ENCODE peak calls at places on chromosomes 16 and 17, in four cellular contexts. One of them, this sample, is unnamed.

GRCh38 chr17:6100146-6100545 is 30.0 kb downstream of the WSCD1 start:
- DNase-seq in ascending aorta: no peak
- DNase-seq in tibial nerve: no peak
- DNase-seq in fibroblast of the aortic adventitia: no peak
- DNase-seq in this sample: no peak

GRCh38 chr16:1309888-1310831 is 724 bp downstream of the UBE2I start:
- DNase-seq in ascending aorta: no peak
- DNase-seq in tibial nerve: peak
- DNase-seq in fibroblast of the aortic adventitia: peak
- DNase-seq in this sample: no peak

GRCh38 chr17:76532072-76532651 is 5.3 kb downstream of the CYGB start:
- DNase-seq in ascending aorta: no peak
- DNase-seq in tibial nerve: no peak
- DNase-seq in fibroblast of the aortic adventitia: peak
- DNase-seq in this sample: peak

GRCh38 chr17:57880086-57880456 is 30.2 kb upstream of the MRPS23 start:
- DNase-seq in ascending aorta: no peak
- DNase-seq in tibial nerve: no peak
- DNase-seq in fibroblast of the aortic adventitia: no peak
- DNase-seq in this sample: no peak

GRCh38 chr17:35684046-35684802 is 47.2 kb upstream of the RASL10B start:
- DNase-seq in ascending aorta: no peak
- DNase-seq in tibial nerve: no peak
- DNase-seq in fibroblast of the aortic adventitia: peak
- DNase-seq in this sample: no peak

GRCh38 chr17:14739656-14740431 is 439.0 kb downstream of the HS3ST3B1 start:
- DNase-seq in ascending aorta: no peak
- DNase-seq in tibial nerve: no peak
- DNase-seq in fibroblast of the aortic adventitia: no peak
- DNase-seq in this sample: no peak

GRCh38 chr16:53457670-53458069 is 23.4 kb downstream of the RBL2 start:
- DNase-seq in ascending aorta: no peak
- DNase-seq in tibial nerve: no peak
- DNase-seq in fibroblast of the aortic adventitia: no peak
- DNase-seq in this sample: no peak

GRCh38 chr17:2786176-2786881 is 9.9 kb upstream of the RAP1GAP2 start:
- DNase-seq in ascending aorta: peak
- DNase-seq in tibial nerve: peak
- DNase-seq in fibroblast of the aortic adventitia: peak
- DNase-seq in this sample: peak

GRCh38 chr17:12256380-12256995 is 235.8 kb downstream of the MAP2K4 start:
- DNase-seq in ascending aorta: no peak
- DNase-seq in tibial nerve: peak
- DNase-seq in fibroblast of the aortic adventitia: peak
- DNase-seq in this sample: no peak

GRCh38 chr17:19747829-19748806 is at the start of gene ALDH3A1:
- DNase-seq in ascending aorta: no peak
- DNase-seq in tibial nerve: no peak
- DNase-seq in fibroblast of the aortic adventitia: no peak
- DNase-seq in this sample: no peak

GRCh38 chr16:57028086-57028485 is 38.7 kb downstream of the NLRC5 start:
- DNase-seq in ascending aorta: no peak
- DNase-seq in tibial nerve: no peak
- DNase-seq in fibroblast of the aortic adventitia: no peak
- DNase-seq in this sample: no peak

GRCh38 chr17:40536731-40537171 is 28.5 kb downstream of the CCR7 start:
- DNase-seq in ascending aorta: no peak
- DNase-seq in tibial nerve: peak
- DNase-seq in fibroblast of the aortic adventitia: peak
- DNase-seq in this sample: no peak

GRCh38 chr17:57773557-57773956 is 28.5 kb upstream of the CCDC182 start:
- DNase-seq in ascending aorta: no peak
- DNase-seq in tibial nerve: no peak
- DNase-seq in fibroblast of the aortic adventitia: no peak
- DNase-seq in this sample: no peak

GRCh38 chr17:59406808-59407381 is 75.4 kb downstream of the YPEL2 start:
- DNase-seq in ascending aorta: no peak
- DNase-seq in tibial nerve: no peak
- DNase-seq in fibroblast of the aortic adventitia: peak
- DNase-seq in this sample: no peak

GRCh38 chr17:77189148-77189547 is 48.4 kb downstream of the SEC14L1 start:
- DNase-seq in ascending aorta: no peak
- DNase-seq in tibial nerve: no peak
- DNase-seq in fibroblast of the aortic adventitia: no peak
- DNase-seq in this sample: no peak

GRCh38 chr17:66976379-66976663 is 11.8 kb downstream of the CACNG4 start:
- DNase-seq in ascending aorta: no peak
- DNase-seq in tibial nerve: no peak
- DNase-seq in fibroblast of the aortic adventitia: no peak
- DNase-seq in this sample: no peak

GRCh38 chr16:48970216-48970615 is 311.4 kb downstream of the CBLN1 start:
- DNase-seq in ascending aorta: no peak
- DNase-seq in tibial nerve: no peak
- DNase-seq in fibroblast of the aortic adventitia: no peak
- DNase-seq in this sample: no peak

GRCh38 chr17:6462692-6463091 is 18.4 kb downstream of the PIMREG start:
- DNase-seq in ascending aorta: no peak
- DNase-seq in tibial nerve: no peak
- DNase-seq in fibroblast of the aortic adventitia: no peak
- DNase-seq in this sample: no peak

GRCh38 chr17:81365601-81366585 is 29.4 kb upstream of the BAHCC1 start:
- DNase-seq in ascending aorta: peak
- DNase-seq in tibial nerve: no peak
- DNase-seq in fibroblast of the aortic adventitia: peak
- DNase-seq in this sample: no peak
- TF ChIP-seq CTCF in ascending aorta: no peak
- TF ChIP-seq CTCF in tibial nerve: no peak
- TF ChIP-seq CTCF in fibroblast of the aortic adventitia: no peak
- TF ChIP-seq CTCF in this sample: no peak

GRCh38 chr17:37413875-37414519 is 7.3 kb downstream of the TADA2A start:
- DNase-seq in ascending aorta: no peak
- DNase-seq in tibial nerve: no peak
- DNase-seq in fibroblast of the aortic adventitia: no peak
- DNase-seq in this sample: no peak
- TF ChIP-seq CTCF in ascending aorta: no peak
- TF ChIP-seq CTCF in tibial nerve: no peak
- TF ChIP-seq CTCF in fibroblast of the aortic adventitia: peak
- TF ChIP-seq CTCF in this sample: peak

DNA sequence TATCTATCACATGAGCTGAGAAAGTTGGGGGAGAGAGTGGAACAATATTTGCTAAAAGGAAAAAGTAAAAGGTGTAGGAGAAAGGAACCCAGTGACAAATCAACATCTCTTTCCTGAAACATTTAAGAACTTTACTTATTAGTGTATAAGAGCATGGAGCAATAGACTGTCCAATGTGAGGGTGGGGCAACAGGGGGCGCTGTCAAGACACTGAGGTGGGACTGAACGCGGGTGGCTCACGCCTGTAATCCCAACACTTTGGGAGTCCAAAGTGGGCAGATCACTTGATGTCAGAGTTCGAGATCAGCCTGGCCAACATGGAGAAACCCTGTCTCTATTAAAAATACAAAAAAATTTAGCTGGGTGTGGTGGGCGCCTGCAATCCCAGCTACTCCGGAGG is 21.2 kb downstream of the PCTP start:
- DNase-seq in ascending aorta: no peak
- DNase-seq in tibial nerve: no peak
- DNase-seq in fibroblast of the aortic adventitia: no peak
- DNase-seq in this sample: no peak
- TF ChIP-seq CTCF in ascending aorta: no peak
- TF ChIP-seq CTCF in tibial nerve: no peak
- TF ChIP-seq CTCF in fibroblast of the aortic adventitia: no peak
- TF ChIP-seq CTCF in this sample: peak

GRCh38 chr17:49219987-49220386 is 9.5 kb downstream of the ABI3 start:
- DNase-seq in ascending aorta: no peak
- DNase-seq in tibial nerve: no peak
- DNase-seq in fibroblast of the aortic adventitia: no peak
- DNase-seq in this sample: no peak
- TF ChIP-seq CTCF in ascending aorta: no peak
- TF ChIP-seq CTCF in tibial nerve: no peak
- TF ChIP-seq CTCF in fibroblast of the aortic adventitia: no peak
- TF ChIP-seq CTCF in this sample: no peak

GRCh38 chr16:66028505-66029216 is 337.8 kb upstream of the CDH5 start:
- DNase-seq in ascending aorta: no peak
- DNase-seq in tibial nerve: peak
- DNase-seq in fibroblast of the aortic adventitia: peak
- DNase-seq in this sample: no peak

GRCh38 chr16:66030036-66030435 is 336.5 kb upstream of the CDH5 start:
- DNase-seq in ascending aorta: no peak
- DNase-seq in tibial nerve: no peak
- DNase-seq in fibroblast of the aortic adventitia: peak
- DNase-seq in this sample: no peak

GRCh38 chr16:66026931-66027330 is 339.6 kb upstream of the CDH5 start:
- DNase-seq in ascending aorta: no peak
- DNase-seq in tibial nerve: no peak
- DNase-seq in fibroblast of the aortic adventitia: no peak
- DNase-seq in this sample: no peak

GRCh38 chr16:66025751-66026150 is 340.7 kb upstream of the CDH5 start:
- DNase-seq in ascending aorta: no peak
- DNase-seq in tibial nerve: no peak
- DNase-seq in fibroblast of the aortic adventitia: no peak
- DNase-seq in this sample: no peak

GRCh38 chr16:66026211-66026610 is 340.3 kb upstream of the CDH5 start:
- DNase-seq in ascending aorta: no peak
- DNase-seq in tibial nerve: no peak
- DNase-seq in fibroblast of the aortic adventitia: no peak
- DNase-seq in this sample: no peak
- TF ChIP-seq CTCF in ascending aorta: no peak
- TF ChIP-seq CTCF in tibial nerve: peak
- TF ChIP-seq CTCF in fibroblast of the aortic adventitia: peak
- TF ChIP-seq CTCF in this sample: peak

GRCh38 chr17:50596191-50597037 is 35.9 kb downstream of the CACNA1G start:
- DNase-seq in ascending aorta: no peak
- DNase-seq in tibial nerve: no peak
- DNase-seq in fibroblast of the aortic adventitia: no peak
- DNase-seq in this sample: no peak
- TF ChIP-seq CTCF in ascending aorta: no peak
- TF ChIP-seq CTCF in tibial nerve: no peak
- TF ChIP-seq CTCF in fibroblast of the aortic adventitia: peak
- TF ChIP-seq CTCF in this sample: no peak

GRCh38 chr16:31456988-31457360 is 2.3 kb upstream of the ARMC5 start:
- DNase-seq in ascending aorta: no peak
- DNase-seq in tibial nerve: no peak
- DNase-seq in fibroblast of the aortic adventitia: no peak
- DNase-seq in this sample: no peak

GRCh38 chr16:31459722-31460581 is 651 bp downstream of the ARMC5 start:
- DNase-seq in ascending aorta: peak
- DNase-seq in tibial nerve: peak
- DNase-seq in fibroblast of the aortic adventitia: peak
- DNase-seq in this sample: peak

GRCh38 chr16:31458835-31459721 is at the start of gene ARMC5:
- DNase-seq in ascending aorta: peak
- DNase-seq in tibial nerve: peak
- DNase-seq in fibroblast of the aortic adventitia: peak
- DNase-seq in this sample: peak

GRCh38 chr16:31460582-31461002 is 1.3 kb downstream of the ARMC5 start:
- DNase-seq in ascending aorta: no peak
- DNase-seq in tibial nerve: no peak
- DNase-seq in fibroblast of the aortic adventitia: peak
- DNase-seq in this sample: no peak

GRCh38 chr16:31458073-31458834 is 1.0 kb upstream of the ARMC5 start:
- DNase-seq in ascending aorta: no peak
- DNase-seq in tibial nerve: no peak
- DNase-seq in fibroblast of the aortic adventitia: peak
- DNase-seq in this sample: no peak
- TF ChIP-seq CTCF in ascending aorta: no peak
- TF ChIP-seq CTCF in tibial nerve: no peak
- TF ChIP-seq CTCF in fibroblast of the aortic adventitia: peak
- TF ChIP-seq CTCF in this sample: no peak

GRCh38 chr17:72069744-72070143 is 51.1 kb upstream of the SOX9 start:
- DNase-seq in ascending aorta: no peak
- DNase-seq in tibial nerve: no peak
- DNase-seq in fibroblast of the aortic adventitia: no peak
- DNase-seq in this sample: no peak
- TF ChIP-seq CTCF in ascending aorta: no peak
- TF ChIP-seq CTCF in tibial nerve: no peak
- TF ChIP-seq CTCF in fibroblast of the aortic adventitia: no peak
- TF ChIP-seq CTCF in this sample: no peak